ENCODE peak calls at places on chromosome 17, in ten cellular contexts. D, U, F, P, M, Q, Z, L, H and Y are unnamed samples.

GRCh38 chr17:57657211-57657610 is 87.9 kb downstream of the CCDC182 start:
- DNase-seq in D (no peak), U (no peak), F (no peak), P (no peak), M (no peak), Q (no peak), Z (no peak), L (no peak), H (no peak), Y (no peak)

GRCh38 chr17:36104601-36105000 is 974 bp downstream of the CCL4 start:
- DNase-seq in D (no peak), U (no peak), F (no peak), P (no peak), M (no peak), Q (no peak), Z (no peak), L (no peak), H (no peak), Y (no peak)

GRCh38 chr17:15977894-15978293 is 21.6 kb downstream of the ZSWIM7 start:
- DNase-seq in D (no peak), U (no peak), F (no peak), P (no peak), M (no peak), Q (no peak), Z (no peak), L (no peak), H (no peak), Y (no peak)

GRCh38 chr17:17749025-17749772 is 67.9 kb downstream of the RAI1 start:
- DNase-seq in D (no peak), U (no peak), F (no peak), P (no peak), M (no peak), Q (no peak), Z (no peak), L (no peak), H (no peak), Y (no peak)

GRCh38 chr17:71741836-71742235 is 379.0 kb upstream of the SOX9 start:
- DNase-seq in D (no peak), U (no peak), F (no peak), P (no peak), M (no peak), Q (no peak), Z (no peak), L (no peak), H (no peak), Y (no peak)

GRCh38 chr17:57455063-57455914 is 199.0 kb downstream of the MSI2 start:
- DNase-seq in D (no peak), U (no peak), F (no peak), P (no peak), M (no peak), Q (no peak), Z (no peak), L (no peak), H (peak), Y (no peak)

GRCh38 chr17:57086069-57086930 is 1.3 kb downstream of the AKAP1 start:
- DNase-seq in D (peak), U (no peak), F (no peak), P (peak), M (peak), Q (peak), Z (no peak), L (peak), H (no peak), Y (peak)

GRCh38 chr17:12580640-12581039 is 85.0 kb upstream of the MYOCD start:
- DNase-seq in D (no peak), U (no peak), F (no peak), P (no peak), M (no peak), Q (no peak), Z (no peak), L (no peak), H (no peak), Y (no peak)

GRCh38 chr17:1413281-1413791 is 13.3 kb upstream of the YWHAE start:
- DNase-seq in D (peak), U (peak), F (peak), P (peak), M (peak), Q (no peak), Z (no peak), L (no peak), H (no peak), Y (peak)

GRCh38 chr17:21676281-21677111 is 15.8 kb upstream of the KCNJ18 start:
- DNase-seq in D (no peak), U (peak), F (no peak), P (no peak), M (no peak), Q (peak), Z (peak), L (peak), H (no peak), Y (no peak)

GRCh38 chr17:6940186-6940649 is 55.6 kb upstream of the ALOX12 start:
- DNase-seq in D (peak), U (peak), F (peak), P (no peak), M (no peak), Q (peak), Z (no peak), L (no peak), H (no peak), Y (no peak)

GRCh38 chr17:58005031-58005727 is 1.9 kb downstream of the SRSF1 start:
- DNase-seq in D (peak), U (no peak), F (no peak), P (no peak), M (peak), Q (no peak), Z (no peak), L (no peak), H (no peak), Y (peak)

GRCh38 chr17:82440377-82440981 is 10.1 kb downstream of the CYBC1 start:
- DNase-seq in D (no peak), U (no peak), F (no peak), P (no peak), M (no peak), Q (no peak), Z (no peak), L (no peak), H (no peak), Y (no peak)

GRCh38 chr17:48624544-48625501 is 1.3 kb downstream of the HOXB9 start:
- DNase-seq in D (peak), U (no peak), F (no peak), P (no peak), M (peak), Q (no peak), Z (no peak), L (no peak), H (no peak), Y (no peak)

GRCh38 chr17:19271751-19272357 is 34.7 kb downstream of the EPN2 start:
- DNase-seq in D (no peak), U (no peak), F (no peak), P (no peak), M (no peak), Q (peak), Z (no peak), L (no peak), H (no peak), Y (no peak)

GRCh38 chr17:46964315-46965265 is 14.5 kb downstream of the RPRML start:
- DNase-seq in D (peak), U (no peak), F (no peak), P (no peak), M (no peak), Q (peak), Z (no peak), L (no peak), H (no peak), Y (peak)

GRCh38 chr17:71188811-71189492 is 931.9 kb upstream of the SOX9 start:
- DNase-seq in D (no peak), U (no peak), F (no peak), P (no peak), M (no peak), Q (no peak), Z (no peak), L (no peak), H (no peak), Y (no peak)

GRCh38 chr17:66275651-66276050 is 26.8 kb upstream of the PRKCA start:
- DNase-seq in D (no peak), U (no peak), F (no peak), P (peak), M (peak), Q (no peak), Z (no peak), L (no peak), H (no peak), Y (no peak)

GRCh38 chr17:34139996-34140395 is 115.1 kb upstream of the CCL2 start:
- DNase-seq in D (no peak), U (no peak), F (no peak), P (no peak), M (no peak), Q (no peak), Z (no peak), L (no peak), H (no peak), Y (no peak)

GRCh38 chr17:82984751-82985435 is 94.5 kb upstream of the METRNL start:
- DNase-seq in D (no peak), U (no peak), F (no peak), P (no peak), M (no peak), Q (no peak), Z (no peak), L (no peak), H (peak), Y (no peak)

DNA sequence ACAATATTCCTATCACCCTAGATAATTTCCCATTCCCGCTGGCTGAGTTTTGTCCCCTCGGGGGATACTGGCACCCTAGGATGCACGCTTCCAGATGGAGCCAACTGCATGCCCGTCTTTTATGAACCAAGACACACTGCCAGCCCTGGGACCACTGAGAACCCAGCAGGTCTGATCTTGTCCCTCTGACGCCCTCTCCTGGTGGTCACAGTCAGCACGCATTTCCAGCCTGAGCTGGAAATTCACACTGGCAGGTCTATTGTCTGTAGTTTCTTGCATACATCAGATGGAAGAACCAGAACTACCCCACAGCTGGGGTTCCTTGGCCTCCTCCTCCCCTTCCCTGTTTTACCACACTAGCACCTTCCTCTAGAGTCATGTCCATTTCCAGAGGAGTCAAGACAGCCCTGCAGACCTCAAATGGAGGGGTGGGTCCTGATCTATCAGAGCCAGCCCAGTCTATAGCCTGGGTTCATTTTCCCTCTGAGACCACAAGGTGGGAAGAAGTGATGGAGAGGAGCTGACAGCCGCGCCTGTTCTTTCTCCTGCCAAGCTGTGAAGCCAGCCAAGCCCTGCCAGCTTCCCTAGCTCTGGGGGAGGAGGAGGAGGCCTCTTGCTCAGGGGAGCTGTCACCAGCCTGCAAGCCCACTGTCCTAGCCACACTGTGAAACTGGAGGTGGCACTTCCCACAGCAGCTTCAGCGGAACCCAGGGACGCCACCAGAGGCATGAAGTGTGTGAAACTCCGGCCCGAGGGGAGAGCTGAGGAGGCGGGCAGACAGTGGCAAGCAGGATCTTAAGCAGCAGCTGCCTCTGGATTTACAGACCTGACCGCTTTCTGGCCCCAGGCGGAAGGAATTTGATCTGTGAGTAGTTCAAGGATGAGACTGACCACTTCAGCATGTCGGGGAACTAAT is 29.3 kb downstream of the MXRA7 start:
- DNase-seq in D (peak), U (peak), F (no peak), P (peak), M (peak), Q (peak), Z (no peak), L (no peak), H (peak), Y (peak)
- TF ChIP-seq POLR2A in D (no peak), U (no peak), F (no peak), P (no peak), M (no peak), Q (no peak), Z (no peak), L (no peak), H (no peak), Y (no peak)

GRCh38 chr17:40224707-40225092 is 5.6 kb downstream of the WIPF2 start:
- DNase-seq in D (peak), U (no peak), F (no peak), P (peak), M (no peak), Q (no peak), Z (no peak), L (peak), H (no peak), Y (no peak)

GRCh38 chr17:40219073-40219860 is at the start of gene WIPF2:
- DNase-seq in D (peak), U (peak), F (peak), P (peak), M (peak), Q (peak), Z (peak), L (peak), H (peak), Y (peak)

GRCh38 chr17:40218006-40218739 is 931 bp upstream of the WIPF2 start:
- DNase-seq in D (no peak), U (no peak), F (no peak), P (no peak), M (no peak), Q (peak), Z (no peak), L (no peak), H (no peak), Y (no peak)

DNA sequence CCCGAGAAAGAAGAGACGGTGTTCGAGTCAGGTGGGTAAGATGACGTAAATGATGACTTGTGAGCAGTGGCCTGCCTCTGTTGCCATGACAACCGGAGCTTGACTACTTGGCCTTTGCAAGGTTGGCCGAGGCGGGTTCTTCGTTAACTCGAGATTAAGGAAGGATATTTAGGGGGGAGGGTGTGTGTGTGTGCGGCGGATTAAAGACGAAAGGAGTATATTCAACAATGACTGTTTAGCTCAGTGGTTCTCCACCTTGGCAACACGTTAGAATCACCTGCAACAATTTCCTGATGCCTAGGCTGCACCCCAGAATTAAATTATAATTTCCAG is 398 bp upstream of the WIPF2 start:
- DNase-seq in D (peak), U (peak), F (peak), P (peak), M (peak), Q (peak), Z (no peak), L (no peak), H (peak), Y (peak)
- TF ChIP-seq POLR2A in D (no peak), U (no peak), F (no peak), P (no peak), M (no peak), Q (no peak), Z (no peak), L (no peak), H (no peak), Y (no peak)

GRCh38 chr17:42679001-42679491 is 2.3 kb upstream of the PLEKHH3 start:
- DNase-seq in D (peak), U (peak), F (no peak), P (peak), M (peak), Q (no peak), Z (no peak), L (peak), H (no peak), Y (peak)

GRCh38 chr17:42679492-42680330 is 1.9 kb downstream of the CCR10 start:
- DNase-seq in D (peak), U (peak), F (peak), P (peak), M (peak), Q (peak), Z (peak), L (peak), H (no peak), Y (peak)

GRCh38 chr17:42676424-42677011 is at the start of gene PLEKHH3:
- DNase-seq in D (no peak), U (no peak), F (no peak), P (no peak), M (no peak), Q (no peak), Z (no peak), L (peak), H (no peak), Y (no peak)

GRCh38 chr17:42677012-42677857 is 441 bp upstream of the PLEKHH3 start:
- DNase-seq in D (peak), U (peak), F (peak), P (peak), M (peak), Q (peak), Z (peak), L (peak), H (peak), Y (peak)

DNA sequence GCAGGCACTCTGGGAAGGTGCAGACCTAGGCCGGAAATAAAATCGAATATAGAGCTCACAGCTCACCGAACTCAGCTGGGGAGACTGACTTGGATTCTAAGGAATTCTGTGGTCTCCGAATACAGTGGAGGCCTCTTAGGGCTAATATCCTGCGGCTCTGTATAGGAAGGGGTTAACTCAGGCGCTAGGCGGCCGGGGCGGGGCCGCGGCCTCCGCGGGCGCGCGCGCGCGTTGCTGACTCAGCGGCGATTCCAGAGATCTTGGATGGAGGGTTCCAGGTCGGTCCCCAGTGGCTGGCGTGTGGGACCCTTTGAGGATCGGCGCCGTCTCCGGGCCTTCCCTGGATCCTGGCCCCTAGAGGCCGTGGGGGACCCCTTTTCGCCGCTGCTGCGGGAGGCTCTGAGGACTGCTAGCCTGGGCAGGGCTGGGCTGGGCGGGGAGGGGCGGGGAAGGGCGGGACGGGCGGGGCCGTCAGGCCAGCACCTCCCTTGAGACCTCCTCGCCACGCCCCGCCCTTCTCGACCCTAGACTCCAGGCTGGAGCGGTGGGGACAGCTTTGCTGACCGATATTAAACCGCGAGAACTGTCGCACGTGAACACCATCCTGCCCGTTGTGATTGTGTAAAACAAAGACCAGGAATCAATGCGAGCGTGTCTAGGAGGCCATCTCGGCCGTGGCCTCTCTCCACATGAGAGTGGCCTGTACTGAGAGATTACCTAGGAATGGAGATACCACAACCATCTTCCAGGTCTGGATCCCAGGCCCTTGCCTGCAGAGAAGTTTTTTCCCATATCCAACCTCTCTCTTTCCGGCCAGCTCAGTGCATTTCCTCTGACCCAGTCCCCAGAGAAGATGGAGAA is 1.4 kb upstream of the PLEKHH3 start:
- DNase-seq in D (peak), U (peak), F (peak), P (peak), M (peak), Q (peak), Z (no peak), L (peak), H (peak), Y (peak)
- TF ChIP-seq POLR2A in D (peak), U (peak), F (no peak), P (peak), M (peak), Q (no peak), Z (no peak), L (no peak), H (peak), Y (peak)

GRCh38 chr17:45894022-45894784 is at the start of gene MAPT:
- DNase-seq in D (peak), U (peak), F (peak), P (peak), M (peak), Q (peak), Z (peak), L (peak), H (peak), Y (peak)
- TF ChIP-seq POLR2A in D (no peak), U (peak), F (peak), P (no peak), M (peak), Q (no peak), Z (no peak), L (no peak), H (no peak), Y (no peak)

DNA sequence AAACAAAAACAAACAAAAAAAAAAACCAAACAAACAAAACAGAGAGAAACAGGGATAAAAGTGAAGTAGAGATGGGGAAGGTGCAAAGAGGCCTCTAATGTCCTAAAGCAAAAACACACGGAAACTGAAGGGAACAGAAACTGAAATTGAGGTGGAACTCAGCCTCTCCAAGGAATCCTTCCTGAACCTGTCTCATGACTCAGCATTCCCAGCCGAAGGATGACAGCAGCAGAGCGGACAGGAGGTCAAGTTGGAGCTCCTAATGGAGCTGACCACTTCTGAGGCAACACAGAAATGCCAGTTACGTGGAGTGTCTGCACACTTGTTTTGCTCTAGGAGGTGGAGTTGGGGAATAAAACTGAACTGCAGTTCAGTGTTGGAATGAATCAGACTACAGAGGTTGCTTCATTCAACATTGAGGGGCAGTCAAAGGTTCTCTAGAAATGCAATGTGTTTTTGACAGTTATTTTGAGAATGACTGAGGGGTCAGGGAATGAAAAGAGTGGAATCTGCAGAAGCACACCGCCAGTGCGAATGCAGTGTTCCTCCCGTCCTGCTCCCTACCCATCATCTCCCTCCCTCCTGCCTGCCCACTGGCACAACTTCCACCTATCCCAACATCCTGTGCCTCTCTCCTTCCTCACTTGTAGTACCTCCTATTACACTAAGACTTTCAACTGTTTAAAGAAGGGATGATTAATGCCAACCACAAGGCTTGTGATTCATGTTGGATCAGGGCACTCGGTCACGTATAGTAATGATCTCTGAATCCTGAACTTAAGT is 6.3 kb downstream of the UBE2O start:
- DNase-seq in D (peak), U (no peak), F (no peak), P (peak), M (peak), Q (no peak), Z (no peak), L (no peak), H (no peak), Y (peak)
- TF ChIP-seq POLR2A in D (no peak), U (no peak), F (no peak), P (no peak), M (peak), Q (no peak), Z (no peak), L (no peak), H (no peak), Y (no peak)

DNA sequence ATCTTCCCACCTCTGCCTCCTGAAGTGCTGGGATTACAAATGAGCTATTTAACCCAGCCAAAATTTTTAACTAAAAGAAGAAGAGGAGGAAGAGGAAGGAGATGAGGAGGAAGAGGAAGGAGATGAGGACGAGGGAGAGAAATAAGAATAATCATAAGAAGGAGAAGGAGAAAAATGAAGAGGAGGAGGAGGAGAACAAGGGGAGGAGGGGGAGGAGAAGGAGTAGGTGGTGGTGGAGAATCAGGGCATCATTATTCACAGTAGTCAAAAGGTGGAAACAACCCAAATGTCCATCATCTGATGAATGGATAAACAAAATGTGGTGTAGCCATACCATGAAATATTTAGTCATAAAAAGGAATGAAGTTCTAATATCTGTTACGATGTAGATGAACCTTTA is 21.2 kb upstream of the MGAT5B start:
- DNase-seq in D (no peak), U (no peak), F (no peak), P (no peak), M (no peak), Q (no peak), Z (no peak), L (no peak), H (no peak), Y (no peak)
- TF ChIP-seq POLR2A in D (no peak), U (no peak), F (no peak), P (no peak), M (no peak), Q (no peak), Z (no peak), L (no peak), H (no peak), Y (no peak)